ENCODE peak calls at places on chromosome 10, in ten cellular contexts. M is GM06990, N is psoas muscle, K is body of pancreas, V is sigmoid colon, E is stomach, C is ovary, H is heart left ventricle, R is kidney epithelial cell, G is lung. D is an unnamed sample.

GRCh38 chr10:109968954-109969644 is 38.7 kb upstream of the ADD3 start:
- DNase-seq in K (peak; percentile 32), N (no peak), H (no peak), R (no peak), V (no peak), C (no peak), M (no peak), G (no peak), E (peak; percentile 44), D (no peak)

GRCh38 chr10:130662775-130663174 is 526.6 kb downstream of the GLRX3 start:
- DNase-seq in V (no peak), M (no peak), N (no peak), C (no peak), R (no peak), E (no peak), K (no peak), G (no peak), H (no peak), D (no peak)

GRCh38 chr10:86747796-86748581 is 8.4 kb upstream of the BMPR1A start:
- DNase-seq in E (no peak), H (no peak), K (no peak), V (no peak), R (no peak), N (no peak), C (no peak), M (no peak), G (no peak), D (no peak)

GRCh38 chr10:88226027-88226690 is 357.0 kb downstream of the RNLS start:
- DNase-seq in C (no peak), M (no peak), R (no peak), N (no peak), H (no peak), V (no peak), G (no peak), K (no peak), E (no peak), D (no peak)

GRCh38 chr10:42988517-42989395 is 88.1 kb upstream of the RET start:
- DNase-seq in K (no peak), M (no peak), V (peak; percentile 28), C (no peak), E (no peak), R (no peak), G (no peak), H (peak; percentile 2), N (no peak), D (no peak)

GRCh38 chr10:21912583-21912982 is 90.9 kb downstream of the DNAJC1 start:
- DNase-seq in R (no peak), K (no peak), C (no peak), V (no peak), H (no peak), N (no peak), E (no peak), G (no peak), M (no peak), D (no peak)

GRCh38 chr10:119028900-119029612 is 458 bp upstream of the NANOS1 start:
- DNase-seq in R (no peak), E (peak; percentile 89), H (peak; percentile 89), G (peak; percentile 86), M (peak; percentile 90), K (peak; percentile 87), C (peak; percentile 87), V (peak; percentile 95), N (peak; percentile 92), D (peak; percentile 44)

GRCh38 chr10:76106611-76107010 is 675.2 kb downstream of the LRMDA start:
- DNase-seq in C (no peak), N (no peak), K (no peak), E (no peak), R (no peak), M (no peak), H (no peak), V (no peak), G (no peak), D (no peak)

GRCh38 chr10:13943735-13944398 is 357.1 kb downstream of the PRPF18 start:
- DNase-seq in R (no peak), M (no peak), H (no peak), K (no peak), C (no peak), E (no peak), G (no peak), N (no peak), V (no peak), D (no peak)

GRCh38 chr10:6504296-6504695 is 75.8 kb downstream of the PRKCQ start:
- DNase-seq in E (no peak), C (no peak), V (no peak), R (peak; percentile 16), N (no peak), G (no peak), H (no peak), M (no peak), K (no peak), D (no peak)

GRCh38 chr10:15898046-15898445 is 37.7 kb upstream of the MINDY3 start:
- DNase-seq in G (no peak), H (no peak), C (no peak), K (no peak), M (no peak), R (no peak), E (no peak), N (no peak), V (no peak), D (peak; percentile 27)
- TF ChIP-seq CTCF in G (no peak), H (no peak), C (no peak), K (no peak), M (peak; percentile 26), R (peak; percentile 9), E (peak; percentile 37), N (peak; percentile 4), V (no peak), D (peak; percentile 44)

DNA sequence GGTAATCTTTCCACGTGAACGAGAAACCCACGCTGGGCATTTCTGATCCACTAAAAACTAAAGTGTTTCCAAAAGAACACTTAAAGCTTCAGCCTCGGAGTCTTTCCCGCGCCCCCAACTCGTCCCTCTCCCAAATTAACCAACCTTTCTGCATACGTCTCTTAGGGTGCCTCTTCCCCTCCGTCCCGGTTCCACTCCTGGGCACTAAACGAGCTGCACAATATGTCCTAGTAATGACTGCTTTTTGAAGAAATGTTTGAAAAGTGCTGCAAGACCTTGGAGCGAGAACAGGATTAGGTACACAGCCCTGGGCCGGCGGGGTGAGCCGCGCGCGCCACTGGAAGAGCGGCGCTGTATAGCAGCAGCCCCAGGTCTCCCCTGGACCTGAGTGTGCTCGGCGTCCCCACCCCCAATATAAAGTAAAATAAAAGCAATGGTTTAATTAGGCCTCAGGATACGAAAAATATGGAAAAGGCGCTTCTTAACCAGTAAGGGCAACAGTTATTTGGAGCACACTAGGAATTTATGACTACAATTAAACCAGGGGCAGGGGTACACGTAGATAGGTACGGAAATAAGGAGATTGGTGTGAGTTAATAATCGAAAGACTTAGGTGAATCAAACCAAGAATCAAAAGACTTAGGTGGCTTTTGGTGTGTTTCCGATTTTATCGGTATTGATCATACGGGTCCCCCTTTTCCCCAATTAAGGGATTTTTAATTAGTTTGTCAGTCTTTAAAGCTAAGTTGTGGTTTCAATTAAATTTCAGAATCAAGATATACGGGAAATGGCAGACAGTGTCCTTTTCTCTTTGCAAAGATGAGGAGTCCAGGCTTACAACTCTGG is 1.9 kb downstream of the TET1 start:
- DNase-seq in H (no peak), M (no peak), V (no peak), R (no peak), K (no peak), N (no peak), G (no peak), C (no peak), E (no peak), D (no peak)
- H3K27me3 ChIP-seq in H (peaks cover 28% of the 10 kb centered on the region), M (no peaks in the 10 kb centered on the region), V (peaks cover 3% of the 10 kb centered on the region), R (no peaks in the 10 kb centered on the region), K (no peaks in the 10 kb centered on the region), N (no peaks in the 10 kb centered on the region), G (no peaks in the 10 kb centered on the region), C (no peaks in the 10 kb centered on the region), E (peaks cover 22% of the 10 kb centered on the region), D (peaks cover 41% of the 10 kb centered on the region)

GRCh38 chr10:97390096-97390495 is 11.0 kb downstream of the RRP12 start:
- DNase-seq in K (no peak), M (no peak), G (no peak), N (no peak), V (no peak), E (no peak), R (no peak), C (no peak), H (no peak), D (no peak)
- TF ChIP-seq CTCF in K (no peak), M (no peak), G (no peak), N (no peak), V (no peak), E (no peak), R (no peak), C (no peak), H (no peak), D (no peak)

GRCh38 chr10:98031440-98031839 is 1.0 kb upstream of the CRTAC1 start:
- DNase-seq in H (no peak), G (no peak), E (no peak), M (no peak), N (no peak), K (no peak), C (no peak), R (no peak), V (no peak), D (no peak)

GRCh38 chr10:98028168-98028770 is 2.2 kb downstream of the CRTAC1 start:
- DNase-seq in V (no peak), E (peak; percentile 57), R (no peak), H (peak; percentile 45), M (no peak), K (peak; percentile 74), C (peak; percentile 26), G (peak; percentile 74), N (no peak), D (no peak)

GRCh38 chr10:98030991-98031431 is 590 bp upstream of the CRTAC1 start:
- DNase-seq in N (no peak), K (no peak), M (no peak), G (no peak), R (no peak), V (no peak), E (no peak), C (no peak), H (no peak), D (no peak)

GRCh38 chr10:98030093-98030821 is at the start of gene CRTAC1:
- DNase-seq in V (peak; percentile 83), M (no peak), N (peak; percentile 48), R (no peak), G (peak; percentile 63), E (peak; percentile 29), C (peak; percentile 28), K (peak; percentile 65), H (peak; percentile 51), D (no peak)

DNA sequence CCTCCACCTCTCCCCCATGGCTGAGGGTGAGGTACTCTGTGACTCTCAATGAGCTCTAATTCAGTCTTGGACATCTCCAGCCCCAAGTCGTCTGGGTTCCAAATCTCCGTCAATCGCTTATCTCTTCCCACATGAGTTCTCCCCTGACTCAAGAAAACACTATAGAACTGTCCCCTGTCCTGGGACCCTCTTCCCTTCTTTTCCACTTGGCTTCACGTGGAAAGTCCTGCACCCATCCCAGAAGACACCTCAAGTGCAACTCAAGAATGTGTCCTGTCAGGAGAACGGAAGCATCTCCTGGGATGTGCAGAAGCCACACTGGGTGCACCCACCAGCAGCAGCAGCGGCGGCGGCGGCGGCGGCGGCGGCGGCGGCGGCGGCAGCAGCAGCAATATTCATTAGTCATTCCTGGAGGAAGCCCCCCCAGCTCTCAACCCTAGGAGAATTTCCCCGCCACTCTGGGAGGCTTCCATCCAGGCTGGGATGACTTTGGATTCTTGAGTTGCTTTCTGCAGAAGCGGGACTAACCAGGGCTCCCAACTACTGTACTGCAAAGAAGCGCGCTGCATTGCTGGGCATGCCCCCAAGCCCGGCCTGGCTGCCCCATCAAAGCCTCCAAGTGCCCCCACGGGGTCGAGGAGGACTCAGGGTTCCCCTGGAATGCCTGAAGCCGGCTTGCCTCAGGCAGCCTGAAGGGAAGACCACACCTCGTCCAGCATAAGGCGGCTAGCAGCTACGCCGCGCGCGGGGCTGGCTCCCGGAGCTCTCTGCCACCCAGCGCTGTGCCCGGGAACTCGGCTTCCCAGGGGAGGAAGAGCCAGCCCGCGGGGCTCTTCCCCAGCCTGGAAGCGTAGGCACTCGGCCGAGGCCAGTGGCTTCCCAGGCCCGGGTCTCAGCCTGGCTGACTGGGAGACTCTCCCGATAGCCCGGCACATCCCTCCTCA is 1.0 kb downstream of the CRTAC1 start:
- DNase-seq in H (no peak), M (no peak), K (peak; percentile 27), V (no peak), C (no peak), E (no peak), G (no peak), N (no peak), R (no peak), D (no peak)
- H3K27me3 ChIP-seq in H (peaks cover 11% of the 10 kb centered on the region), M (no peaks in the 10 kb centered on the region), K (no peaks in the 10 kb centered on the region), V (peaks cover 17% of the 10 kb centered on the region), C (no peaks in the 10 kb centered on the region), E (peaks cover 97% of the 10 kb centered on the region), G (peaks cover 13% of the 10 kb centered on the region), N (peaks cover 5% of the 10 kb centered on the region), R (peaks cover 50% of the 10 kb centered on the region), D (peaks cover 86% of the 10 kb centered on the region)